ENCODE peak calls at places on chromosomes 16 and 17, in nine cellular contexts. T is SK-N-SH, A is PC-3, E is GM23248, X is HCT116, D is MM.1S, H is OCI-LY7, M is GM23338, I is hepatocyte. V is an unnamed sample.

GRCh38 chr17:7940034-7940433 is 8.0 kb downstream of the CNTROB start:
- DNase-seq in H (no peak), X (no peak), A (no peak), D (no peak), T (no peak), M (no peak), I (no peak), E (no peak), V (no peak)

GRCh38 chr17:42111265-42111636 is 1.3 kb downstream of the DHX58 start:
- DNase-seq in I (no peak), H (no peak), D (no peak), A (no peak), T (peak), M (no peak), E (no peak), X (no peak), V (no peak)

GRCh38 chr16:58449768-58450167 is 50.2 kb upstream of the NDRG4 start:
- DNase-seq in X (no peak), H (no peak), D (no peak), E (no peak), I (no peak), A (no peak), M (no peak), T (no peak), V (no peak)

GRCh38 chr17:5585814-5586558 is 1.7 kb upstream of the NLRP1 start:
- DNase-seq in T (no peak), I (no peak), D (no peak), X (no peak), E (no peak), A (peak), H (no peak), M (peak), V (no peak)

GRCh38 chr16:66099261-66099660 is 267.2 kb upstream of the CDH5 start:
- DNase-seq in T (no peak), I (no peak), D (no peak), X (no peak), H (no peak), M (no peak), E (no peak), A (no peak), V (no peak)

GRCh38 chr17:49439305-49439672 is 24.6 kb upstream of the PHB1 start:
- DNase-seq in X (no peak), H (no peak), D (no peak), E (no peak), T (no peak), I (no peak), A (no peak), M (no peak), V (no peak)

GRCh38 chr16:1105888-1106620 is 10.0 kb upstream of the C1QTNF8 start:
- DNase-seq in A (peak), D (no peak), M (peak), H (peak), E (peak), T (peak), I (peak), X (no peak), V (peak)

GRCh38 chr16:72109966-72110530 is 16.4 kb downstream of the DHX38 start:
- DNase-seq in X (no peak), T (no peak), A (no peak), D (no peak), E (no peak), H (no peak), I (no peak), M (no peak), V (no peak)

GRCh38 chr17:29622337-29623282 is at the start of gene CORO6:
- DNase-seq in T (peak), I (peak), D (peak), A (no peak), M (peak), H (peak), E (peak), X (no peak), V (peak)

GRCh38 chr16:68636064-68636551 is 9.0 kb upstream of the CDH3 start:
- DNase-seq in I (no peak), H (no peak), M (no peak), E (peak), A (peak), T (no peak), X (no peak), D (no peak), V (no peak)

GRCh38 chr16:82605863-82606620 is 20.7 kb upstream of the CDH13 start:
- DNase-seq in A (no peak), I (peak), X (no peak), D (no peak), H (no peak), M (peak), T (no peak), E (no peak), V (peak)

GRCh38 chr16:70694088-70694487 is 8.2 kb upstream of the MTSS2 start:
- DNase-seq in H (no peak), T (no peak), M (peak), E (peak), A (peak), X (no peak), I (no peak), D (no peak), V (peak)

GRCh38 chr16:56288019-56288418 is 96.7 kb downstream of the GNAO1 start:
- DNase-seq in T (no peak), H (no peak), I (no peak), A (no peak), M (no peak), D (no peak), E (no peak), X (no peak), V (no peak)

GRCh38 chr17:54944796-54945195 is 23.7 kb downstream of the COX11 start:
- DNase-seq in H (no peak), E (peak), M (no peak), I (no peak), A (no peak), D (no peak), X (no peak), T (no peak), V (no peak)

GRCh38 chr17:72139213-72139612 is 18.4 kb downstream of the SOX9 start:
- DNase-seq in I (no peak), T (no peak), D (no peak), H (no peak), E (peak), A (peak), X (no peak), M (no peak), V (no peak)

GRCh38 chr16:57984443-57985203 is 13.7 kb upstream of the CNGB1 start:
- DNase-seq in X (no peak), D (peak), H (no peak), M (peak), E (peak), T (peak), A (no peak), I (peak), V (peak)

GRCh38 chr17:2885751-2886150 is 89.5 kb downstream of the RAP1GAP2 start:
- DNase-seq in X (no peak), D (no peak), A (no peak), T (peak), H (no peak), I (no peak), E (no peak), M (no peak), V (no peak)

GRCh38 chr17:30226878-30227277 is 8.6 kb downstream of the SLC6A4 start:
- DNase-seq in I (peak), A (no peak), D (no peak), T (no peak), X (no peak), H (no peak), M (no peak), E (no peak), V (no peak)

GRCh38 chr16:68995011-68995504 is 110.4 kb upstream of the HAS3 start:
- DNase-seq in T (peak), X (peak), H (no peak), D (no peak), A (peak), E (peak), M (peak), I (peak), V (peak)

DNA sequence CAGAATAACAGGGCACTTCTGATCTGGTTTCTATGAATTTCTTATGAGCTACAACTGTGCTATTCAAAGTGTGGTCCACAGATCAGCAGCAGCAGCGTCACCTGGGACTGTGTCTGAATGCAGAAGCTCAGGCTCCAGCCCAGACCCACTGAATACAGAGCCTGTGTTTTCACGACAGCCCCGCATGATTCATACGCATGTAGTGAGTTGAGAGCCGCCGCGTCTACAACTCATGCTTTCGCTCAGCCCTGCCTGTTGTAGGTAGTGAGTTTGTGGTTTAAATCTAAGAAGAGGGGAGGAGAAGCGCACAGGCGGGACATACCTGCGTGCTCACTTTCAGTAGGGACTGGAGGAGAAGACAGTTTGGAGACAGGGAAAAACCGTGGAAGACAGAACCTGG is 28.5 kb upstream of the ELAC2 start:
- DNase-seq in X (no peak), M (no peak), T (no peak), D (no peak), A (no peak), I (no peak), E (peak), H (no peak), V (no peak)
- TF ChIP-seq EZH2phosphoT487 in X (no peak), M (no peak), T (no peak), D (no peak), A (no peak), I (no peak), E (no peak), H (no peak), V (no peak)

DNA sequence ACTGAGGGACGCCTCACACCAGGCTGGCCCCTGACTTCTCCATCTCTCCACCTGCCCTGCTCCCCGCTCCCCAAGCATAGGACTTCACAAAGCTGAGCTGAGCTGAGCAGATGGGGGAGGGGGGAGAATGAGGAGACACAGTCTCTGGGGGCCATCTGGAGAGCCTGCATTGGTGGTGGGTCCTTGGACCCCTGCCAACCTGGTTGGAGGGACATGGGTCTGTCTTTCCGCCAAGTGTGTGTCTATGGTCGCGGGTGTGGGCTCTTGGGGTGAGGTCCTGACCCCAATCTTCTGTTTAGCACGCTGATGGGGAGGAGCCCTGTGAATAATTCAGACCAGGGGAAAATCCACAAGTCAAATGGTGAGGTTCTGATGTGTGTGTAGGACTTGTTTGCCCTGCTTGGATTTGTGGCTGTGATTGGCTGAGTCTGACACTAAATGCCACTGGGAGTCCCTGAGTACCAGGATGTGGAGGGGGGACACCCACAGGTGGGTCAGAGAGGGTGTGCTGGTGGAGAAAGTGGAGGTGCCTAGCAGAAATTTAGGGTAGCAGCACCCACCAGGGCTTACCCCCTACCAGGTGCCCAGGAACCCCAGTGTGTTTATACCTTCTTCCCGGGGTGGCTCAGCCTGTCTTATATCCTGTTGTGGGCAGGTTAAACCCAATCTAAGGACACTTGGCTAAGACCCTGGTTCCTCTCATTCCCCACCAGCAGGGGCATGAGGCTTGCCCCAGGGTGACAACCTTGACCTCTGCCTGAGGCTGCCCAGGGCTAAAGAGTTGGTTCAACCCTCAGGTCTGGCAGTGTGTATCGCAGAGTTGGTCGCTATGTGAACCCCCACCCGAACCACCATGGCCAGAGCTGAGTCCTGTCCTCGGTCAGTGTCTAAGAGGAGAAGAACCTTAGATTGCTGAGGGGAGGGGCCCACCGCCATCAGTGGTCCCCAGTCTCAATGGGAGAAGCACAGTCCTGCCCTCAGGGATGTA is 2.1 kb downstream of the FMNL1 start:
- DNase-seq in M (no peak), X (no peak), T (no peak), A (no peak), I (no peak), E (no peak), H (peak), D (peak), V (no peak)
- TF ChIP-seq EZH2phosphoT487 in M (no peak), X (no peak), T (no peak), A (no peak), I (no peak), E (no peak), H (no peak), D (no peak), V (no peak)

GRCh38 chr17:76872221-76872873 is 4.1 kb downstream of the MGAT5B start:
- DNase-seq in H (no peak), D (peak), I (peak), A (peak), T (peak), X (peak), M (no peak), E (peak), V (no peak)
- TF ChIP-seq EZH2phosphoT487 in H (no peak), D (no peak), I (no peak), A (peak), T (no peak), X (no peak), M (no peak), E (no peak), V (no peak)

GRCh38 chr16:88911148-88911945 is 44.9 kb upstream of the PABPN1L start:
- DNase-seq in X (no peak), A (no peak), H (peak), I (no peak), T (peak), D (no peak), E (no peak), M (no peak), V (no peak)

GRCh38 chr16:88908307-88908706 is 41.8 kb upstream of the PABPN1L start:
- DNase-seq in I (no peak), D (no peak), A (no peak), E (no peak), H (no peak), M (no peak), X (no peak), T (no peak), V (no peak)

GRCh38 chr16:88907768-88908167 is 41.3 kb upstream of the PABPN1L start:
- DNase-seq in D (no peak), X (no peak), H (no peak), A (peak), I (no peak), M (no peak), E (peak), T (no peak), V (no peak)

GRCh38 chr16:88910284-88911147 is 44.1 kb upstream of the PABPN1L start:
- DNase-seq in T (no peak), D (no peak), M (no peak), X (no peak), H (no peak), I (no peak), A (no peak), E (no peak), V (no peak)

GRCh38 chr16:88909431-88910210 is 43.2 kb upstream of the PABPN1L start:
- DNase-seq in T (no peak), A (no peak), E (no peak), M (no peak), I (no peak), D (no peak), H (no peak), X (no peak), V (no peak)
- TF ChIP-seq EZH2phosphoT487 in T (no peak), A (no peak), E (no peak), M (no peak), I (no peak), D (no peak), H (no peak), X (no peak), V (no peak)

DNA sequence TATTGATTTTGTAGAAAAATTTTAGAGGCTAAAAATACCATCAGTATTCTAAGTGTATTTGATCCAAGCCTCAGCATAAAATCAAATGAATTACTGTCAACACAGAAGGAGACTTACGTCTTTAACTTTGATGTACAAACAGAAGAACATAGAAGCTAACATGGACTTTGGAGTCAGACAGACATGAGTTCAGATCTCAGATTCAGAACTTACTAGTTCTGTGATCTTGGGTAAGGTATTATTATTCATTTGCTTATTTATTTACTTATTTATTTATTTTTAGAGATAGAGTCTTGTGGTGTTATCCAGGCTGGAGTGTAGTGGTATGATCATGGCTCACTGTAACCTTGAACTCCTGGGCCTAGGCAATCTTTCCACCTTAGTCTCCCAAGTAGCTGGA is 4.0 kb upstream of the SLFN12L start:
- DNase-seq in M (no peak), D (no peak), H (no peak), T (no peak), A (no peak), E (no peak), X (no peak), I (no peak), V (no peak)
- TF ChIP-seq EZH2phosphoT487 in M (no peak), D (no peak), H (no peak), T (no peak), A (no peak), E (no peak), X (no peak), I (no peak), V (no peak)

GRCh38 chr16:12228607-12229499 is 252.3 kb downstream of the SNX29 start:
- DNase-seq in X (peak), H (peak), I (peak), D (no peak), M (peak), A (peak), T (peak), E (peak), V (peak)
- TF ChIP-seq EZH2phosphoT487 in X (no peak), H (no peak), I (no peak), D (no peak), M (no peak), A (no peak), T (no peak), E (no peak), V (no peak)

DNA sequence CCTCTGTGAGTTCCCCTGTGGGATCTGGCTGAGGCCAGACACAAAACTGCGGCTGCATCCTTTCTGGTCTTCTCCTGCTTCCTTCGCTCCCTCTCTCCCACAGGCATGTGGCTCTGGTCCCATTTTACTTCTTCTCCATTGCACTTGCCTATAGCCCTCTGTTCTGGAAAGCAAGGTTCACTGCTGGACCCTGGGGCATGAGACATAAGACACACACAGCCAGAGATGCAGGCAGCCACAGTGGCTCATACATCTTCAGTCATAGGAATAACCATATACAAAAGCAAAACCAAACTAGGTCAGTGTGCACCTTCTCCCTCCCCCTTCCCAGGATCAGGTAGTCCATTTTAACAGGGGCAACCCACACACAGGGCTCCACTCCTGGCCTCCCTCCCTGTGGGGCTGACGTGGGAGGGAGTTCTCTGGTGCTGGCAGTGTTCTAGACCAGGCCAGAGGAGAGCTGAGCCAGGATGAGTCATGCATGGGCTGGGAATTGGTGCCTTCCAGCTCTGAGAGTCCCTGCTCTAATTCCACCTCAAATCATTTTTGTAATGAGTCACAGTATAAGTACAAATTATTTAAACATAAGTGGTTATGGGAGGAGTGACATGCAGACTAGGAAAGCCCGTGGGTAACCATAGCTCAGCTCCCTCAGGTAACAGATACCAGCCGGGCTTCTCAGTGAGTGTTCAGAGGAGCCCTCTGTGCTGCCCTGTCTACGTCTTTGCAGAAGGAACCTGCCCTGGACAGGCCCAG is 58.0 kb downstream of the ASIC2 start:
- DNase-seq in D (no peak), E (peak), T (peak), I (peak), X (no peak), M (no peak), H (no peak), A (peak), V (no peak)
- TF ChIP-seq EZH2phosphoT487 in D (no peak), E (no peak), T (no peak), I (no peak), X (no peak), M (no peak), H (no peak), A (no peak), V (no peak)

DNA sequence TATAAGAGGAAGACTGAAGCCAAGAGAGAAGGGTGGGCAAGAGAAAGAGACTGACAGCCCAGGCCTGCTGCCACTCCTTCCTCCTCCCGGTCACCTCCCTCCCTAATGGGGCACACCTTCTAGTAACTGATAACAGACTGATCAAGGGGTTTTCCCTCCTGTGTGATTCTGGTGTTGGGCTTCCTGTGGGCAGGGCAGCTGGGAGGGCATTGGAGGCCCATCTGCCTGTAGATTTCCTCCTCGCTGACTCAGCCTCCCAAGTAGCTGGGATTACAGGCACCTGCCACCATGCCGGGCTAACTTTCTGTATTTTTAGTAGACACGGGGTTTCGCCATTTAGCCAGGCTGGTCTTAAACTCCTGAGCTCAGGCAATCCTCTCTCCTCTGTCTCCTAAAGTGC is 16.2 kb downstream of the CA4 start:
- DNase-seq in D (peak), X (no peak), H (no peak), T (no peak), A (no peak), E (no peak), I (peak), M (no peak), V (no peak)
- TF ChIP-seq EZH2phosphoT487 in D (no peak), X (no peak), H (no peak), T (no peak), A (no peak), E (no peak), I (no peak), M (no peak), V (no peak)

V was measured in neural progenitor cell.